ENCODE peak calls at places on chromosome 16, in ten cellular contexts. I is ovary, A is IMR-90, Y is breast epithelium, F is heart left ventricle, W is lower leg skin, D is A549, B is tibial nerve, L is stomach, X is spleen. C is an unnamed sample.

GRCh38 chr16:9630119-9630518 is 538.7 kb downstream of the HAPSTR1 start:
- DNase-seq in I (no peak), A (no peak), Y (no peak), F (no peak), W (no peak), D (no peak), B (no peak), L (no peak), X (no peak), C (peak)

GRCh38 chr16:89293276-89294143 is 76.0 kb downstream of the ZNF778 start:
- DNase-seq in I (peak), A (peak), Y (no peak), F (peak), W (no peak), D (no peak), B (no peak), L (peak), X (no peak), C (no peak)

GRCh38 chr16:89067677-89068076 is 26.0 kb upstream of the ACSF3 start:
- DNase-seq in I (no peak), A (no peak), Y (no peak), F (no peak), W (no peak), D (no peak), B (no peak), L (peak), X (no peak), C (no peak)

GRCh38 chr16:84577034-84577803 is 40.7 kb downstream of the COTL1 start:
- DNase-seq in I (no peak), A (no peak), Y (no peak), F (no peak), W (no peak), D (no peak), B (no peak), L (peak), X (no peak), C (peak)

GRCh38 chr16:88747588-88748301 is 37.3 kb downstream of the PIEZO1 start:
- DNase-seq in I (no peak), A (no peak), Y (no peak), F (no peak), W (no peak), D (peak), B (no peak), L (peak), X (no peak), C (no peak)

GRCh38 chr16:31072540-31073072 is 1.4 kb downstream of the ZNF668 start:
- DNase-seq in I (no peak), A (peak), Y (no peak), F (no peak), W (no peak), D (peak), B (no peak), L (no peak), X (no peak), C (no peak)

GRCh38 chr16:86595983-86596605 is 17.7 kb downstream of the FOXL1 start:
- DNase-seq in I (no peak), A (peak), Y (no peak), F (no peak), W (no peak), D (no peak), B (no peak), L (no peak), X (no peak), C (no peak)

GRCh38 chr16:67248401-67249177 is at the start of gene SLC9A5:
- DNase-seq in I (peak), A (no peak), Y (no peak), F (peak), W (no peak), D (no peak), B (no peak), L (no peak), X (peak), C (no peak)

GRCh38 chr16:73878616-73879015 is 418.0 kb upstream of the PSMD7 start:
- DNase-seq in I (no peak), A (peak), Y (no peak), F (no peak), W (no peak), D (peak), B (no peak), L (no peak), X (no peak), C (peak)

GRCh38 chr16:25751230-25751629 is 59.5 kb downstream of the HS3ST4 start:
- DNase-seq in I (no peak), A (no peak), Y (no peak), F (no peak), W (no peak), D (no peak), B (no peak), L (no peak), X (no peak), C (no peak)

GRCh38 chr16:84322749-84323148 is 28.1 kb downstream of the WFDC1 start:
- DNase-seq in I (no peak), A (no peak), Y (no peak), F (no peak), W (no peak), D (no peak), B (no peak), L (no peak), X (no peak), C (no peak)

GRCh38 chr16:77409311-77409710 is 25.5 kb downstream of the ADAMTS18 start:
- DNase-seq in I (no peak), A (no peak), Y (no peak), F (no peak), W (no peak), D (no peak), B (no peak), L (no peak), X (no peak), C (no peak)

GRCh38 chr16:4611337-4612023 is 3.2 kb downstream of the UBALD1 start:
- DNase-seq in I (no peak), A (peak), Y (no peak), F (no peak), W (no peak), D (no peak), B (no peak), L (no peak), X (peak), C (no peak)

GRCh38 chr16:89113661-89114060 is 20.0 kb downstream of the ACSF3 start:
- DNase-seq in I (no peak), A (no peak), Y (no peak), F (peak), W (no peak), D (no peak), B (no peak), L (no peak), X (peak), C (no peak)

GRCh38 chr16:79628501-79628975 is 28.0 kb upstream of the MAF start:
- DNase-seq in I (no peak), A (peak), Y (no peak), F (no peak), W (no peak), D (no peak), B (no peak), L (no peak), X (no peak), C (no peak)

GRCh38 chr16:47787695-47788094 is 326.6 kb downstream of the PHKB start:
- DNase-seq in I (no peak), A (peak), Y (no peak), F (no peak), W (no peak), D (no peak), B (no peak), L (no peak), X (no peak), C (no peak)

GRCh38 chr16:58389724-58390123 is 2.5 kb upstream of the GINS3 start:
- DNase-seq in I (no peak), A (no peak), Y (no peak), F (no peak), W (no peak), D (no peak), B (no peak), L (no peak), X (no peak), C (no peak)

DNA sequence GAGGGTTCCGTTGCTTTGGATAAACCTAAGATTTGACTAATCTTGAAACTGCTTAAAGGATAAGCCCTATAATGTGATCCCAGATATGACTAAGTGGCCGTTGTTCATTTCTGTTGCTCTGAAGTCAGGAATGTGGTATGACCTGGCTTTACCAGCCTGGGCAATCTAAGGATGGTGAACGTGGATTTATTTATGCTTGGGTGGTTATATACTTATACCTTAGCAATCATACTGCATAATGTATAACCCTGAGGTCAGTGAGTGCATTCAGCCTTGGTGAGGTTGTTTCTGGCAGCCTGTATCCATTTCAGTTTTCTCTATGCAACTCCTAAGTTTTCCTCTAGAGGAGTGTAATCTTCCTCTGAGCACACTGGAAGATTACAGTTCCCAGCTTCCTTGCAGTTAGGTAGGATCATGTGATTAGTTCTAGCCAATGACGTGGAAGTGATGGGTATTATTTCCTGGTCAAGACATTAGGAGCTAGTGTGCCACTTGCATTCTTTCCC is 41.9 kb downstream of the FTO start:
- DNase-seq in I (no peak), A (peak), Y (no peak), F (no peak), W (no peak), D (no peak), B (no peak), L (no peak), X (no peak), C (no peak)
- TF ChIP-seq CTCF in I (no peak), A (peak), Y (no peak), F (no peak), W (no peak), D (no peak), B (no peak), L (no peak), X (no peak), C (peak)

GRCh38 chr16:50024684-50025543 is at the start of gene CNEP1R1:
- DNase-seq in I (peak), A (peak), Y (peak), F (peak), W (peak), D (peak), B (peak), L (peak), X (peak), C (peak)
- TF ChIP-seq POLR2A in I (no peak), A (peak), Y (no peak), F (no peak), W (no peak), D (peak), B (no peak), L (no peak), X (no peak), C (peak)

DNA sequence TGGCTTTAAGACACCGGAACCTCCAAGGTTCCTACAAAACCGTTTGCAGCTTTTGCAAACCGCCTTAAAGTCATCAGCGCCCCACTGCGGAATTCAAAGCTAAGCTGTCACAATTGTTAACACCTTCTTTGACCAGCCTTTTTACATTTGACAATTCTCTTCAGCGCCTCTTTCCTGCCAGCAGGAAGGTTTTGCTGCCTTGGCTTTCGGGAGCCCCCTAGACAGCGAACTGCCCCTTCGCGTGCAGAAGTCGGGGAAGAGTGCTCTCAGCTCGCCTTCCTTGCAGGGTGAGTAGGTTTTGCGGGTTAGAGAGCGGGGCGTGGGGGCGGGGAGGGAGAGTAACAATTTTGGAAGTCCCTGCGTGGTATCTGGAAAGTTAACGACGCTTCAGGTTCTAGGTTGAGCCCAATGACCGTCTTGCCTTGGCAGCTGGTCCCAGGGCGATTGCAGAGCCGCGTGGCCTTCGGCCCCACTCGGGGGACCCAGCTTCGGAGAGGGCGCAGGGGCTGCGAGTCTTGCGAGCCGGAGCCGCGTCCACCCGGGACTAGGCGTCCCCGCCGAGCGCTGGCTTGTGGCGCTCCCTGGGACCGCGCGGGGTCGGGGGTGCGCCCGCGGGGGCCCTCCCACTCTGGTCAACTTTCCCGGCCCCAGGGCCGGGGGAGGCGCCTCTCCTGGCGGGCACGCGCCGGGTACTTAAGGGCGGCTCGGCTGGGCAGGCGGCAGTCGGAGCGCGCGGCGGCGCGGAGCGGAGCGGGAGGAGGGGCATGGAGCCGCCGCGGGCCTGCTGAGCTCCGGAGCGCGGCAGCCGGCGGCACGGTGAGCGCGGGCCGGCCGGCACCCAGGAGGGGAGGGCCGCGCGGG is at the start of gene HAS3:
- DNase-seq in I (no peak), A (peak), Y (no peak), F (no peak), W (peak), D (peak), B (no peak), L (peak), X (peak), C (peak)
- TF ChIP-seq CTCF in I (no peak), A (peak), Y (no peak), F (peak), W (no peak), D (peak), B (no peak), L (no peak), X (no peak), C (peak)

DNA sequence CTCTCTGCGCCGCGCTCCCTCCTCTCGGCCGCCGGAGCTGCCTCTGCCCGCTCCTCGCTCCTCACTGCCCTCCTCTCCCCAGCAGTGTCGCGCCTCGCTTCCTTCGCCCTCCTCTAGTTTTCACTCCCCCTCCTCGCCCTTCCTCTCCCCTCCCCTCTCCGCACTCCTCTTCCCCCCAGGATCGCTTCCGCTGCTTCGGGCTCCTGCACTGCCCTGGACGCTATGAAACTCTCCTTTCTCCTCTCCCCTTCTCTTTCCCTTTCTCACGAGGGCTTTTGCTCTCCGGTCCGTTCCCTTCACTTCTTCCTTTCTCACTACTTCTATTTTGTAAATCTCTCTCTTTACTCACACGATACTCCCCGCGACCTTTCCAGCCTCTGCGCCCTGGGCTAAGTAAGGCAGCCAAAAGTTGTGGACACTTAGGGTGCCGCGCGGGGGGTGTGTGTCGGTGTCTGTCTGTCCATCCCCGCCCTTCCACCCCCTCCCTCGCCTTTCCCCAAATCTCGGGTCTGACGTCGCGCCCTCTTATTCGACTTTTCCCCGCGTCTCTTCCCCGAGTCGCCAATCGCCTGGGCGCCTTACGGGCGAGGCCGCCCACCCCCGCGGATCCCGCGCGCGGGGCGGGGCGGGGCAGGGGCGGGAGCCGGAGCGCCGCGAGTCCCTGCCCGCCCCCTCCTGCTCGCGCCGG is at the start of gene IRX3:
- DNase-seq in I (peak), A (peak), Y (peak), F (peak), W (peak), D (peak), B (peak), L (peak), X (no peak), C (peak)
- TF ChIP-seq POLR2A in I (no peak), A (no peak), Y (peak), F (no peak), W (no peak), D (peak), B (no peak), L (peak), X (no peak), C (peak)

C was measured in body of pancreas.